ENCODE peak calls at places on chromosomes 5 and 9, in four cellular contexts. One of them, this sample, is unnamed. For H3K27me3 and H3K4me1, the result is how much of the 10 kb centered on the place peaks cover.

GRCh38 chr5:128695791-128696520 is 157.9 kb upstream of the FBN2 start:
- DNase-seq in Panc1: no peak
- DNase-seq in body of pancreas: no peak
- DNase-seq in esophagus squamous epithelium: no peak
- DNase-seq in this sample: no peak

GRCh38 chr5:51518607-51519006 is 135.4 kb downstream of the ISL1 start:
- DNase-seq in Panc1: no peak
- DNase-seq in body of pancreas: no peak
- DNase-seq in esophagus squamous epithelium: no peak
- DNase-seq in this sample: no peak

GRCh38 chr9:87701491-87701890 is 24.4 kb upstream of the CTSL start:
- DNase-seq in Panc1: no peak
- DNase-seq in body of pancreas: no peak
- DNase-seq in esophagus squamous epithelium: no peak
- DNase-seq in this sample: no peak

GRCh38 chr9:4243113-4243512 is 56.8 kb downstream of the GLIS3 start:
- DNase-seq in Panc1: no peak
- DNase-seq in body of pancreas: no peak
- DNase-seq in esophagus squamous epithelium: no peak
- DNase-seq in this sample: no peak

GRCh38 chr9:135218331-135219225 is 131.1 kb downstream of the OLFM1 start:
- DNase-seq in Panc1: no peak
- DNase-seq in body of pancreas: peak
- DNase-seq in esophagus squamous epithelium: no peak
- DNase-seq in this sample: no peak

GRCh38 chr5:94901071-94901979 is 282.9 kb downstream of the SLF1 start:
- DNase-seq in Panc1: no peak
- DNase-seq in body of pancreas: no peak
- DNase-seq in esophagus squamous epithelium: no peak
- DNase-seq in this sample: no peak

GRCh38 chr9:129053020-129053419 is 16.6 kb downstream of the MIGA2 start:
- DNase-seq in Panc1: no peak
- DNase-seq in body of pancreas: no peak
- DNase-seq in esophagus squamous epithelium: no peak
- DNase-seq in this sample: no peak

GRCh38 chr5:160423025-160423554 is 1.4 kb downstream of the PTTG1 start:
- DNase-seq in Panc1: no peak
- DNase-seq in body of pancreas: no peak
- DNase-seq in esophagus squamous epithelium: no peak
- DNase-seq in this sample: no peak

GRCh38 chr9:127360829-127361228 is 36.1 kb upstream of the SLC2A8 start:
- DNase-seq in Panc1: no peak
- DNase-seq in body of pancreas: no peak
- DNase-seq in esophagus squamous epithelium: no peak
- DNase-seq in this sample: no peak

GRCh38 chr5:164207646-164208045 is 702.2 kb downstream of the MAT2B start:
- DNase-seq in Panc1: no peak
- DNase-seq in body of pancreas: no peak
- DNase-seq in esophagus squamous epithelium: no peak
- DNase-seq in this sample: no peak

GRCh38 chr5:1367149-1367548 is 22.2 kb upstream of the CLPTM1L start:
- DNase-seq in Panc1: no peak
- DNase-seq in body of pancreas: no peak
- DNase-seq in esophagus squamous epithelium: no peak
- DNase-seq in this sample: no peak

GRCh38 chr5:1371191-1371590 is 26.3 kb upstream of the CLPTM1L start:
- DNase-seq in Panc1: no peak
- DNase-seq in body of pancreas: no peak
- DNase-seq in esophagus squamous epithelium: no peak
- DNase-seq in this sample: no peak

GRCh38 chr5:1368756-1369155 is 23.9 kb upstream of the CLPTM1L start:
- DNase-seq in Panc1: no peak
- DNase-seq in body of pancreas: no peak
- DNase-seq in esophagus squamous epithelium: no peak
- DNase-seq in this sample: no peak

GRCh38 chr5:1366514-1366913 is 21.6 kb upstream of the CLPTM1L start:
- DNase-seq in Panc1: no peak
- DNase-seq in body of pancreas: no peak
- DNase-seq in esophagus squamous epithelium: no peak
- DNase-seq in this sample: no peak

GRCh38 chr5:1368236-1368635 is 23.3 kb upstream of the CLPTM1L start:
- DNase-seq in Panc1: no peak
- DNase-seq in body of pancreas: no peak
- DNase-seq in esophagus squamous epithelium: no peak
- DNase-seq in this sample: no peak
- H3K27me3 ChIP-seq in Panc1: under half
- H3K27me3 ChIP-seq in body of pancreas: under half
- H3K27me3 ChIP-seq in esophagus squamous epithelium: half or more
- H3K27me3 ChIP-seq in this sample: under half

DNA sequence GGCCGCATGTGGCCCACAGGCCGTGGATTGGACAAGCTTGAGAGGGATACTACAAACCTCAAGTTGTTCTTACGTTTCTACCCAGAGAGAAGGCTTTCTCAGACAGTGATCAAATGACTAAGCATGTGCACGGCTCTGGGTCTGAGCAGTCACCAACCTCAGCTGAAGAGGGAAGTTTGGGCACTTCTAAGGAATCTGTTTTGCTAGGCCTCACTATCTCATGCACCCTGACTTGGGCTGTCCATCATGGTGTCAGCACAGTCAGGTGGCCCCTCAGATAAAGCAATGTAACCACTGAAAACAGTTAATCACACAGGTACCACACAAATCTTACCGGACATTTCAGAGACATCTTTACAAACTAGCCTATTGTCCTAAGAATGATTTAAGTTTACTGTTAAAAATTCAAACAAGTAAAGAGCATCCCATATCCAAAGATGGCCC is 24.6 kb downstream of the CSF2 start:
- DNase-seq in Panc1: no peak
- DNase-seq in body of pancreas: no peak
- DNase-seq in esophagus squamous epithelium: no peak
- DNase-seq in this sample: no peak
- H3K4me1 ChIP-seq in Panc1: under half
- H3K4me1 ChIP-seq in body of pancreas: under half
- H3K4me1 ChIP-seq in esophagus squamous epithelium: under half
- H3K4me1 ChIP-seq in this sample: half or more

DNA sequence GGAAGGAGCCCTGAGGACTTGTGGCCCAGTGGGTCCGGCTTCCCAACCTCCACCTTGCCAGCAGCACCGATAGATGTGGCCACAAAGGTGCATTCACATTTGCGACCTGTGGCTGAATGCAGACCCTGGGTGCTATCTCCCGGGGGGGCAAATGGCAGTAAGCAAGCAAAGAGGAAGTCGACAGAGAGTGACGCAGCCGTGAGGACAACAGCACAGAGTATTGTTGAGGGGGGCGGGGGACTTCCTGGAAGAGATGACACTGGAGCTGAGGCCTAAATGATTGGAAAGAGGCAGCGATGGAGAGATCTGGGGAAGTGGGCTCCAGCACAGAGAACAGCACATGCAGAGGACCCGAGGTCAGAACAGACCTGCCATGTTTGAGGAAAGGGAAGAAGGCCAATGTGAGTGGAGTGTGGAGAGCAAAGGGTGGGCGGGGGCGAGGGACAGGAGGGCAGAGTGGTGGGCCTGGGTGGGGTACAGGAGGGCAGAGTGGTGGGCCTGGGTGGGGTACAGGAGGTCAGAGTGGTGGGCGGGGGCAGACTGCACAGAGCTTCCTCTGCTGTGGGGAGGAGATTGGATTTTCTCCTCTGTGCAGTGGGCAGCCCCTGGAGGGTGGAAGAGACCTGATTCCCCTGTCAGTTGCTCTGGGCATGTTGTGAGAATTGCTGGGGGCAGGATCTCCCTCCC is 42.6 kb downstream of the ADAMTS2 start:
- DNase-seq in Panc1: no peak
- DNase-seq in body of pancreas: no peak
- DNase-seq in esophagus squamous epithelium: no peak
- DNase-seq in this sample: no peak
- H3K4me3 ChIP-seq in Panc1: no peak
- H3K4me3 ChIP-seq in body of pancreas: no peak
- H3K4me3 ChIP-seq in esophagus squamous epithelium: no peak
- H3K4me3 ChIP-seq in this sample: no peak

GRCh38 chr9:136655244-136656225 is 7.2 kb upstream of the EGFL7 start:
- DNase-seq in Panc1: no peak
- DNase-seq in body of pancreas: no peak
- DNase-seq in esophagus squamous epithelium: no peak
- DNase-seq in this sample: no peak
- H3K27me3 ChIP-seq in Panc1: under half
- H3K27me3 ChIP-seq in body of pancreas: under half
- H3K27me3 ChIP-seq in esophagus squamous epithelium: half or more
- H3K27me3 ChIP-seq in this sample: under half

GRCh38 chr5:150505041-150505511 is 2.9 kb upstream of the NDST1 start:
- DNase-seq in Panc1: no peak
- DNase-seq in body of pancreas: no peak
- DNase-seq in esophagus squamous epithelium: no peak
- DNase-seq in this sample: no peak
- H3K4me1 ChIP-seq in Panc1: half or more
- H3K4me1 ChIP-seq in body of pancreas: half or more
- H3K4me1 ChIP-seq in esophagus squamous epithelium: half or more
- H3K4me1 ChIP-seq in this sample: under half

GRCh38 chr5:93300309-93300923 is 280.6 kb downstream of the NR2F1-AS1 start:
- DNase-seq in Panc1: no peak
- DNase-seq in body of pancreas: no peak
- DNase-seq in esophagus squamous epithelium: no peak
- DNase-seq in this sample: no peak
- H3K4me3 ChIP-seq in Panc1: no peak
- H3K4me3 ChIP-seq in body of pancreas: no peak
- H3K4me3 ChIP-seq in esophagus squamous epithelium: no peak
- H3K4me3 ChIP-seq in this sample: no peak

DNA sequence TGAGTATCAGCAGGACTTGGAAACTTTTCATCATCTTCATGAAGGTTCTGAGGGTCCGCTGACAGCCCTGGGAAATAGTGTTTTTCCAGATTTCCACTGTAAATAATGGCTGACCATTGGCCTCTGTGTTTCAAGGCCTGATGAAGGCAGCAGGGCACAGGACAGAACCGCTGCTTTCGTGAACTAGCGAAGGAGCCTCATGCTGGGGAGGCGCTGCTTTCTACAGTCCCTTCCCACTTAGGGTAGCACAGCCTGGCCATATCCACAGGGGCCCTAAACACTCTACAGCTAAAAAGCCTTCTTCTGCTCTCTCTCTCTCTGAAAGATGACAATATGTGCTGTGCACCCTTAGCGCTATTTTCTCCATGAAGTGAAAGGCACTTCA is 118.2 kb downstream of the MED27 start:
- DNase-seq in Panc1: no peak
- DNase-seq in body of pancreas: no peak
- DNase-seq in esophagus squamous epithelium: no peak
- DNase-seq in this sample: no peak
- H3K27me3 ChIP-seq in Panc1: under half
- H3K27me3 ChIP-seq in body of pancreas: under half
- H3K27me3 ChIP-seq in esophagus squamous epithelium: under half
- H3K27me3 ChIP-seq in this sample: under half

This sample was measured in CD4-positive, alpha-beta memory T cell.